ENCODE peak calls at places on chromosomes 2 and 18, in seven cellular contexts. P is NCI-H1105; E is left lung; V is ELR; N is left cardiac atrium; J is stimulated activated CD4-positive, alpha-beta T cell treated with anti-CD3 and anti-CD28 coated beads, Interleukin-12 subunit alpha, Interleukin-12 subunit beta, amount 100 ng/mL, for 24 hours; S is renal cortical epithelial cell. K is an unnamed sample.

GRCh38 chr2:188199716-188200128 is 92.0 kb upstream of the GULP1 start:
- DNase-seq in P (no peak), E (no peak), V (peak), N (no peak), J (no peak), S (peak), K (no peak)

GRCh38 chr18:79399275-79400081 is 3.7 kb downstream of the NFATC1 start:
- DNase-seq in P (no peak), E (peak), V (no peak), N (no peak), J (peak), S (no peak), K (no peak)

GRCh38 chr2:81235601-81236000 is 931.0 kb upstream of the LRRTM1 start:
- DNase-seq in P (no peak), E (no peak), V (no peak), N (no peak), J (no peak), S (no peak), K (no peak)

GRCh38 chr18:22286576-22286975 is 117.2 kb downstream of the GATA6 start:
- DNase-seq in P (no peak), E (peak), V (no peak), N (peak), J (no peak), S (peak), K (no peak)

GRCh38 chr2:215970425-215970824 is 42.9 kb downstream of the MREG start:
- DNase-seq in P (no peak), E (no peak), V (peak), N (no peak), J (no peak), S (no peak), K (no peak)

GRCh38 chr2:42328148-42328833 is 32.7 kb downstream of the COX7A2L start:
- DNase-seq in P (no peak), E (no peak), V (peak), N (no peak), J (no peak), S (peak), K (no peak)

GRCh38 chr2:191109888-191110287 is 40.9 kb downstream of the STAT4 start:
- DNase-seq in P (no peak), E (no peak), V (no peak), N (no peak), J (peak), S (peak), K (no peak)

GRCh38 chr2:239910851-239911629 is 114.1 kb downstream of the NDUFA10 start:
- DNase-seq in P (no peak), E (no peak), V (no peak), N (no peak), J (no peak), S (no peak), K (no peak)

GRCh38 chr2:176826356-176826755 is 386.2 kb upstream of the HNRNPA3 start:
- DNase-seq in P (no peak), E (no peak), V (no peak), N (no peak), J (no peak), S (no peak), K (no peak)

GRCh38 chr2:111678161-111678560 is 205.8 kb downstream of the ANAPC1 start:
- DNase-seq in P (no peak), E (no peak), V (no peak), N (no peak), J (no peak), S (no peak), K (no peak)

GRCh38 chr18:69941183-69941582 is 6.5 kb downstream of the CD226 start:
- DNase-seq in P (no peak), E (no peak), V (no peak), N (no peak), J (no peak), S (no peak), K (no peak)

GRCh38 chr2:207423886-207424285 is 105.9 kb upstream of the CREB1 start:
- DNase-seq in P (no peak), E (no peak), V (peak), N (no peak), J (peak), S (peak), K (no peak)

GRCh38 chr18:49304746-49305145 is 155.7 kb downstream of the DYM start:
- DNase-seq in P (no peak), E (no peak), V (peak), N (no peak), J (no peak), S (no peak), K (no peak)

GRCh38 chr18:47545613-47546012 is 294.2 kb upstream of the SKOR2 start:
- DNase-seq in P (no peak), E (no peak), V (peak), N (no peak), J (no peak), S (no peak), K (no peak)

GRCh38 chr2:171687287-171688128 is at the start of gene DYNC1I2:
- DNase-seq in P (peak), E (peak), V (peak), N (peak), J (peak), S (peak), K (peak)

GRCh38 chr2:240810621-240811020 is 9.4 kb downstream of the KIF1A start:
- DNase-seq in P (no peak), E (peak), V (no peak), N (no peak), J (no peak), S (no peak), K (no peak)

GRCh38 chr2:63300835-63301234 is 250.2 kb downstream of the OTX1 start:
- DNase-seq in P (no peak), E (no peak), V (peak), N (no peak), J (no peak), S (no peak), K (no peak)

GRCh38 chr2:1736997-1737480 is 7.3 kb downstream of the PXDN start:
- DNase-seq in P (no peak), E (no peak), V (peak), N (no peak), J (no peak), S (no peak), K (no peak)